ENCODE peak calls at places on chromosome 11, in eight cellular contexts. S is uterus, X is transverse colon, O is neural crest cell, V is brain microvascular endothelial cell, Q is lung, D is lower leg skin, Z is nephron progenitor cell. E is an unnamed sample.

GRCh38 chr11:126764221-126764620 is 236.3 kb downstream of the KIRREL3 start:
- DNase-seq in S (no peak), X (no peak), O (no peak), V (no peak), Q (no peak), D (no peak), Z (no peak), E (no peak)

GRCh38 chr11:111177037-111177988 is 68.2 kb upstream of the POU2AF2 start:
- DNase-seq in S (no peak), X (no peak), O (no peak), V (no peak), Q (no peak), D (no peak), Z (no peak), E (no peak)

GRCh38 chr11:40290031-40290650 is 1169.3 kb downstream of the LRRC4C start:
- DNase-seq in S (no peak), X (no peak), O (no peak), V (no peak), Q (no peak), D (no peak), Z (no peak), E (no peak)

GRCh38 chr11:14114786-14115185 is 152.3 kb downstream of the SPON1 start:
- DNase-seq in S (no peak), X (no peak), O (no peak), V (no peak), Q (no peak), D (no peak), Z (no peak), E (no peak)

GRCh38 chr11:9169595-9170295 is 78.3 kb upstream of the SCUBE2 start:
- DNase-seq in S (no peak), X (no peak), O (no peak), V (no peak), Q (no peak), D (no peak), Z (no peak), E (no peak)

GRCh38 chr11:122804796-122805195 is 33.5 kb upstream of the CRTAM start:
- DNase-seq in S (no peak), X (no peak), O (no peak), V (no peak), Q (no peak), D (no peak), Z (no peak), E (no peak)

GRCh38 chr11:126997196-126997595 is 3.4 kb downstream of the KIRREL3 start:
- DNase-seq in S (no peak), X (no peak), O (no peak), V (no peak), Q (no peak), D (peak; percentile 43), Z (no peak), E (no peak)

GRCh38 chr11:35165416-35166368 is 26.7 kb downstream of the CD44 start:
- DNase-seq in S (no peak), X (peak; percentile 73), O (no peak), V (peak; percentile 77), Q (peak; percentile 37), D (no peak), Z (no peak), E (no peak)

GRCh38 chr11:32962016-32962415 is 53.7 kb upstream of the DEPDC7 start:
- DNase-seq in S (no peak), X (no peak), O (no peak), V (peak; percentile 14), Q (no peak), D (no peak), Z (no peak), E (no peak)
- TF ChIP-seq CTCF in S (no peak), X (no peak), O (no peak), V (no peak), Q (no peak), D (no peak), Z (no peak), E (no peak)

GRCh38 chr11:61187505-61188130 is 15.7 kb upstream of the PGA3 start:
- DNase-seq in S (peak; percentile 74), X (peak; percentile 77), O (peak; percentile 93), V (peak; percentile 76), Q (peak; percentile 71), D (peak; percentile 91), Z (peak; percentile 90), E (peak; percentile 69)

GRCh38 chr11:61186504-61186903 is 16.8 kb upstream of the PGA3 start:
- DNase-seq in S (no peak), X (no peak), O (no peak), V (no peak), Q (no peak), D (no peak), Z (no peak), E (no peak)

GRCh38 chr11:61181489-61181888 is 20.3 kb upstream of the VPS37C start:
- DNase-seq in S (no peak), X (no peak), O (no peak), V (no peak), Q (no peak), D (no peak), Z (no peak), E (no peak)

DNA sequence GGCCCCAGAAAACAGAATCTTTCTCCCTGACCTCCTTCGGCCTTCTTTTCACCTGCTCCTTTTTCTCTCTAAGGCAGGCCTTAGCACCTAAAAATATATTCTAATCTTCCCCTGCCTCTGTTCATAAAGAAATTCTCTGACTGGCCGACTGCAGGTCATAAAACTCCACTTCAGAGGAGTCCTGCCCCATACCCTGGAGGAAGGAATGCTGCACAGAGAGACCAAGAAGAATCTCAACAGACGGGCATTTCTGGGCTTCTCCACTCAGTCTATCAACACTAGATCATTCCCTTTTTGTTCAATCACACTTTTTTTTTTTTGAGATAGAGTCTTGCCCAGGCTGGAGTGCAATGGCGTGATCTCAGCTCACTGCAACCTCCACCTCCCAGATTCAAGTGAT is 19.7 kb upstream of the PGA3 start:
- DNase-seq in S (no peak), X (no peak), O (no peak), V (no peak), Q (no peak), D (no peak), Z (no peak), E (no peak)
- TF ChIP-seq CTCF in S (no peak), X (no peak), O (peak; percentile 57), V (peak; percentile 32), Q (no peak), D (no peak), Z (no peak), E (no peak)

GRCh38 chr11:41612415-41612814 is 153.0 kb upstream of the LRRC4C start:
- DNase-seq in S (no peak), X (no peak), O (no peak), V (no peak), Q (no peak), D (no peak), Z (no peak), E (no peak)
- TF ChIP-seq CTCF in S (no peak), X (no peak), O (peak; percentile 44), V (no peak), Q (no peak), D (no peak), Z (no peak), E (no peak)

GRCh38 chr11:116678887-116679286 is 93.9 kb downstream of the BUD13 start:
- DNase-seq in S (no peak), X (no peak), O (no peak), V (no peak), Q (no peak), D (no peak), Z (no peak), E (no peak)
- TF ChIP-seq CTCF in S (no peak), X (no peak), O (no peak), V (no peak), Q (no peak), D (no peak), Z (no peak), E (no peak)

GRCh38 chr11:1916986-1917522 is 2.4 kb upstream of the TNNT3 start:
- DNase-seq in S (no peak), X (no peak), O (no peak), V (no peak), Q (no peak), D (no peak), Z (no peak), E (no peak)

GRCh38 chr11:1917523-1918435 is 1.7 kb upstream of the TNNT3 start:
- DNase-seq in S (no peak), X (no peak), O (no peak), V (no peak), Q (no peak), D (no peak), Z (no peak), E (no peak)

GRCh38 chr11:1919428-1920127 is at the start of gene TNNT3:
- DNase-seq in S (no peak), X (no peak), O (no peak), V (no peak), Q (no peak), D (no peak), Z (no peak), E (no peak)

GRCh38 chr11:1920128-1920908 is 815 bp downstream of the TNNT3 start:
- DNase-seq in S (no peak), X (no peak), O (no peak), V (no peak), Q (no peak), D (no peak), Z (no peak), E (no peak)

GRCh38 chr11:1918436-1919315 is 827 bp upstream of the TNNT3 start:
- DNase-seq in S (no peak), X (no peak), O (no peak), V (no peak), Q (no peak), D (no peak), Z (no peak), E (no peak)
- TF ChIP-seq CTCF in S (no peak), X (no peak), O (no peak), V (peak; percentile 16), Q (no peak), D (no peak), Z (no peak), E (no peak)

E was measured in HFF-Myc.